ENCODE peak calls at places on chromosomes 16 and 17, in nine cellular contexts. Z, P, K, F, Q, X, R, G and C are unnamed samples.

GRCh38 chr17:55601874-55602364 is 90.7 kb upstream of the SMIM36 start:
- DNase-seq in Z (peak), P (no peak), K (no peak), F (no peak), Q (peak), X (peak), R (no peak), G (no peak), C (peak)

GRCh38 chr16:53131363-53132071 is 76.7 kb downstream of the CHD9 start:
- DNase-seq in Z (peak), P (peak), K (peak), F (peak), Q (peak), X (peak), R (peak), G (peak), C (peak)

GRCh38 chr17:1908699-1909309 is 79.0 kb downstream of the RPA1 start:
- DNase-seq in Z (no peak), P (no peak), K (peak), F (no peak), Q (peak), X (no peak), R (peak), G (peak), C (peak)

GRCh38 chr16:1818204-1818872 is 8.3 kb downstream of the HAGH start:
- DNase-seq in Z (no peak), P (no peak), K (no peak), F (no peak), Q (no peak), X (no peak), R (no peak), G (no peak), C (no peak)

GRCh38 chr16:24858219-24859041 is 12.7 kb downstream of the SLC5A11 start:
- DNase-seq in Z (peak), P (peak), K (peak), F (peak), Q (peak), X (no peak), R (no peak), G (peak), C (peak)

GRCh38 chr17:2545393-2545792 is 33.7 kb upstream of the METTL16 start:
- DNase-seq in Z (no peak), P (no peak), K (peak), F (no peak), Q (no peak), X (no peak), R (peak), G (no peak), C (no peak)

GRCh38 chr16:68506331-68507053 is 32.6 kb upstream of the ZFP90 start:
- DNase-seq in Z (no peak), P (no peak), K (no peak), F (no peak), Q (no peak), X (no peak), R (no peak), G (peak), C (no peak)

GRCh38 chr17:28744104-28744801 is 442 bp downstream of the TRAF4 start:
- DNase-seq in Z (peak), P (peak), K (peak), F (peak), Q (peak), X (peak), R (peak), G (peak), C (peak)

GRCh38 chr16:17131351-17131750 is 339.4 kb downstream of the XYLT1 start:
- DNase-seq in Z (no peak), P (no peak), K (no peak), F (no peak), Q (no peak), X (no peak), R (no peak), G (no peak), C (no peak)

GRCh38 chr16:4360538-4361021 is 9.5 kb upstream of the PAM16 start:
- DNase-seq in Z (no peak), P (no peak), K (no peak), F (no peak), Q (no peak), X (no peak), R (no peak), G (no peak), C (no peak)

GRCh38 chr17:78040561-78041400 is 82.3 kb downstream of the TNRC6C start:
- DNase-seq in Z (peak), P (no peak), K (peak), F (peak), Q (peak), X (no peak), R (peak), G (peak), C (peak)

GRCh38 chr16:26532456-26532855 is 534.3 kb upstream of the C16orf82 start:
- DNase-seq in Z (no peak), P (no peak), K (no peak), F (no peak), Q (no peak), X (no peak), R (no peak), G (no peak), C (no peak)

GRCh38 chr17:34154916-34155730 is 100.0 kb upstream of the CCL2 start:
- DNase-seq in Z (no peak), P (no peak), K (no peak), F (no peak), Q (peak), X (no peak), R (no peak), G (peak), C (no peak)

GRCh38 chr17:56597495-56597990 is 4.0 kb downstream of the NOG start:
- DNase-seq in Z (no peak), P (no peak), K (peak), F (no peak), Q (no peak), X (peak), R (no peak), G (no peak), C (peak)

GRCh38 chr16:67862623-67863583 is 9.9 kb upstream of the EDC4 start:
- DNase-seq in Z (no peak), P (no peak), K (peak), F (no peak), Q (no peak), X (no peak), R (no peak), G (peak), C (peak)

GRCh38 chr17:34009946-34010345 is 245.1 kb upstream of the CCL2 start:
- DNase-seq in Z (no peak), P (no peak), K (no peak), F (no peak), Q (no peak), X (no peak), R (no peak), G (no peak), C (no peak)

GRCh38 chr17:68470959-68471358 is 13.7 kb upstream of the WIPI1 start:
- DNase-seq in Z (no peak), P (no peak), K (no peak), F (no peak), Q (no peak), X (no peak), R (no peak), G (no peak), C (no peak)

GRCh38 chr16:79362312-79362970 is 238.1 kb downstream of the MAF start:
- DNase-seq in Z (no peak), P (no peak), K (no peak), F (no peak), Q (no peak), X (no peak), R (no peak), G (no peak), C (no peak)

GRCh38 chr17:17098426-17099035 is 56.3 kb downstream of the MPRIP start:
- DNase-seq in Z (no peak), P (no peak), K (peak), F (no peak), Q (no peak), X (no peak), R (no peak), G (no peak), C (peak)

GRCh38 chr16:60230666-60231065 is 1496.5 kb upstream of the GOT2 start:
- DNase-seq in Z (no peak), P (no peak), K (no peak), F (no peak), Q (no peak), X (no peak), R (no peak), G (no peak), C (no peak)

GRCh38 chr16:12535535-12536411 is 267.9 kb downstream of the CPPED1 start:
- DNase-seq in Z (no peak), P (peak), K (no peak), F (no peak), Q (peak), X (no peak), R (no peak), G (no peak), C (peak)

GRCh38 chr16:52271088-52271487 is 275.9 kb downstream of the TOX3 start:
- DNase-seq in Z (no peak), P (no peak), K (no peak), F (no peak), Q (no peak), X (no peak), R (no peak), G (no peak), C (no peak)

GRCh38 chr16:4377573-4378146 is 6.0 kb downstream of the VASN start:
- DNase-seq in Z (no peak), P (no peak), K (peak), F (no peak), Q (no peak), X (no peak), R (no peak), G (no peak), C (no peak)

GRCh38 chr16:27840311-27841060 is 223.0 kb downstream of the GSG1L start:
- DNase-seq in Z (no peak), P (no peak), K (no peak), F (no peak), Q (no peak), X (no peak), R (no peak), G (no peak), C (no peak)

GRCh38 chr17:36641877-36642845 is 40.8 kb downstream of the MRM1 start:
- DNase-seq in Z (no peak), P (no peak), K (no peak), F (no peak), Q (no peak), X (no peak), R (no peak), G (no peak), C (peak)

GRCh38 chr17:34617398-34617797 is 38.0 kb downstream of the TMEM132E start:
- DNase-seq in Z (no peak), P (no peak), K (no peak), F (no peak), Q (no peak), X (no peak), R (no peak), G (no peak), C (no peak)